ENCODE peak calls at places on chromosome X, in eight cellular contexts. One of them, this sample, is unnamed.

GRCh38 chrX:150907474-150907873 is 9.0 kb upstream of the CD99L2 start:
- DNase-seq in type B pancreatic cell: no peak
- DNase-seq in NCI-H2081: no peak
- DNase-seq in CD8-positive, alpha-beta T cell: no peak
- DNase-seq in activated gamma-delta T cell treated with Interleukin-2 at 50 U/mL for 16 hours: no peak
- DNase-seq in glutamatergic neuron: no peak
- DNase-seq in amniotic stem cell: no peak
- DNase-seq in activated T-helper 1 cell treated with anti-CD3 and anti-CD28 coated beads, Interleukin-12 subunit alpha, Interleukin-12 subunit beta, Interleukin-2, Interleukin-4 antibody, amounts not matched to agents 30 ng/mL and 10 ng/mL and 1 ng/mL, durations not matched to agents 14 hours and 24 hours and 36 hours: no peak
- DNase-seq in this sample: no peak

GRCh38 chrX:11465648-11466411 is 172.6 kb downstream of the AMELX start:
- DNase-seq in type B pancreatic cell: no peak
- DNase-seq in activated gamma-delta T cell treated with Interleukin-2 at 50 U/mL for 16 hours: no peak
- DNase-seq in glutamatergic neuron: no peak
- DNase-seq in amniotic stem cell: no peak
- DNase-seq in activated T-helper 1 cell treated with anti-CD3 and anti-CD28 coated beads, Interleukin-12 subunit alpha, Interleukin-12 subunit beta, Interleukin-2, Interleukin-4 antibody, amounts not matched to agents 30 ng/mL and 10 ng/mL and 1 ng/mL, durations not matched to agents 14 hours and 24 hours and 36 hours: no peak
- DNase-seq in CD8-positive, alpha-beta T cell: no peak
- DNase-seq in NCI-H2081: no peak
- DNase-seq in this sample: no peak

GRCh38 chrX:16869393-16870094 is 618 bp downstream of the RBBP7 start:
- DNase-seq in glutamatergic neuron: peak
- DNase-seq in amniotic stem cell: no peak
- DNase-seq in NCI-H2081: peak
- DNase-seq in activated T-helper 1 cell treated with anti-CD3 and anti-CD28 coated beads, Interleukin-12 subunit alpha, Interleukin-12 subunit beta, Interleukin-2, Interleukin-4 antibody, amounts not matched to agents 30 ng/mL and 10 ng/mL and 1 ng/mL, durations not matched to agents 14 hours and 24 hours and 36 hours: peak
- DNase-seq in type B pancreatic cell: peak
- DNase-seq in activated gamma-delta T cell treated with Interleukin-2 at 50 U/mL for 16 hours: peak
- DNase-seq in CD8-positive, alpha-beta T cell: peak
- DNase-seq in this sample: peak

GRCh38 chrX:19177710-19178109 is 55.4 kb upstream of the ADGRG2 start:
- DNase-seq in CD8-positive, alpha-beta T cell: no peak
- DNase-seq in amniotic stem cell: no peak
- DNase-seq in activated gamma-delta T cell treated with Interleukin-2 at 50 U/mL for 16 hours: no peak
- DNase-seq in glutamatergic neuron: no peak
- DNase-seq in NCI-H2081: no peak
- DNase-seq in type B pancreatic cell: no peak
- DNase-seq in activated T-helper 1 cell treated with anti-CD3 and anti-CD28 coated beads, Interleukin-12 subunit alpha, Interleukin-12 subunit beta, Interleukin-2, Interleukin-4 antibody, amounts not matched to agents 30 ng/mL and 10 ng/mL and 1 ng/mL, durations not matched to agents 14 hours and 24 hours and 36 hours: no peak
- DNase-seq in this sample: no peak

GRCh38 chrX:154748712-154749339 is 2.1 kb downstream of the GAB3 start:
- DNase-seq in CD8-positive, alpha-beta T cell: no peak
- DNase-seq in glutamatergic neuron: no peak
- DNase-seq in type B pancreatic cell: no peak
- DNase-seq in NCI-H2081: peak
- DNase-seq in activated T-helper 1 cell treated with anti-CD3 and anti-CD28 coated beads, Interleukin-12 subunit alpha, Interleukin-12 subunit beta, Interleukin-2, Interleukin-4 antibody, amounts not matched to agents 30 ng/mL and 10 ng/mL and 1 ng/mL, durations not matched to agents 14 hours and 24 hours and 36 hours: peak
- DNase-seq in activated gamma-delta T cell treated with Interleukin-2 at 50 U/mL for 16 hours: peak
- DNase-seq in amniotic stem cell: no peak
- DNase-seq in this sample: peak

GRCh38 chrX:28590394-28590793 is 3.1 kb downstream of the IL1RAPL1 start:
- DNase-seq in activated gamma-delta T cell treated with Interleukin-2 at 50 U/mL for 16 hours: no peak
- DNase-seq in CD8-positive, alpha-beta T cell: no peak
- DNase-seq in type B pancreatic cell: no peak
- DNase-seq in NCI-H2081: no peak
- DNase-seq in amniotic stem cell: no peak
- DNase-seq in activated T-helper 1 cell treated with anti-CD3 and anti-CD28 coated beads, Interleukin-12 subunit alpha, Interleukin-12 subunit beta, Interleukin-2, Interleukin-4 antibody, amounts not matched to agents 30 ng/mL and 10 ng/mL and 1 ng/mL, durations not matched to agents 14 hours and 24 hours and 36 hours: no peak
- DNase-seq in glutamatergic neuron: no peak
- DNase-seq in this sample: no peak

GRCh38 chrX:24874604-24875247 is 141.0 kb downstream of the ARX start:
- DNase-seq in CD8-positive, alpha-beta T cell: no peak
- DNase-seq in type B pancreatic cell: no peak
- DNase-seq in glutamatergic neuron: no peak
- DNase-seq in amniotic stem cell: no peak
- DNase-seq in activated gamma-delta T cell treated with Interleukin-2 at 50 U/mL for 16 hours: no peak
- DNase-seq in activated T-helper 1 cell treated with anti-CD3 and anti-CD28 coated beads, Interleukin-12 subunit alpha, Interleukin-12 subunit beta, Interleukin-2, Interleukin-4 antibody, amounts not matched to agents 30 ng/mL and 10 ng/mL and 1 ng/mL, durations not matched to agents 14 hours and 24 hours and 36 hours: no peak
- DNase-seq in NCI-H2081: no peak
- DNase-seq in this sample: no peak

GRCh38 chrX:96361844-96362243 is 322.8 kb upstream of the DIAPH2 start:
- DNase-seq in activated gamma-delta T cell treated with Interleukin-2 at 50 U/mL for 16 hours: no peak
- DNase-seq in glutamatergic neuron: no peak
- DNase-seq in amniotic stem cell: no peak
- DNase-seq in type B pancreatic cell: no peak
- DNase-seq in activated T-helper 1 cell treated with anti-CD3 and anti-CD28 coated beads, Interleukin-12 subunit alpha, Interleukin-12 subunit beta, Interleukin-2, Interleukin-4 antibody, amounts not matched to agents 30 ng/mL and 10 ng/mL and 1 ng/mL, durations not matched to agents 14 hours and 24 hours and 36 hours: no peak
- DNase-seq in CD8-positive, alpha-beta T cell: no peak
- DNase-seq in NCI-H2081: no peak
- DNase-seq in this sample: no peak

GRCh38 chrX:13257223-13258051 is 62.4 kb downstream of the ATXN3L start:
- DNase-seq in NCI-H2081: no peak
- DNase-seq in activated gamma-delta T cell treated with Interleukin-2 at 50 U/mL for 16 hours: no peak
- DNase-seq in CD8-positive, alpha-beta T cell: no peak
- DNase-seq in type B pancreatic cell: no peak
- DNase-seq in amniotic stem cell: no peak
- DNase-seq in glutamatergic neuron: no peak
- DNase-seq in activated T-helper 1 cell treated with anti-CD3 and anti-CD28 coated beads, Interleukin-12 subunit alpha, Interleukin-12 subunit beta, Interleukin-2, Interleukin-4 antibody, amounts not matched to agents 30 ng/mL and 10 ng/mL and 1 ng/mL, durations not matched to agents 14 hours and 24 hours and 36 hours: no peak
- DNase-seq in this sample: no peak

GRCh38 chrX:84133023-84133422 is 55.0 kb downstream of the RPS6KA6 start:
- DNase-seq in CD8-positive, alpha-beta T cell: no peak
- DNase-seq in glutamatergic neuron: no peak
- DNase-seq in type B pancreatic cell: no peak
- DNase-seq in activated T-helper 1 cell treated with anti-CD3 and anti-CD28 coated beads, Interleukin-12 subunit alpha, Interleukin-12 subunit beta, Interleukin-2, Interleukin-4 antibody, amounts not matched to agents 30 ng/mL and 10 ng/mL and 1 ng/mL, durations not matched to agents 14 hours and 24 hours and 36 hours: no peak
- DNase-seq in activated gamma-delta T cell treated with Interleukin-2 at 50 U/mL for 16 hours: no peak
- DNase-seq in NCI-H2081: no peak
- DNase-seq in amniotic stem cell: no peak
- DNase-seq in this sample: no peak

GRCh38 chrX:1391707-1392375 is at the start of gene SLC25A6:
- DNase-seq in activated gamma-delta T cell treated with Interleukin-2 at 50 U/mL for 16 hours: peak
- DNase-seq in glutamatergic neuron: peak
- DNase-seq in NCI-H2081: no peak
- DNase-seq in CD8-positive, alpha-beta T cell: peak
- DNase-seq in amniotic stem cell: no peak
- DNase-seq in type B pancreatic cell: peak
- DNase-seq in activated T-helper 1 cell treated with anti-CD3 and anti-CD28 coated beads, Interleukin-12 subunit alpha, Interleukin-12 subunit beta, Interleukin-2, Interleukin-4 antibody, amounts not matched to agents 30 ng/mL and 10 ng/mL and 1 ng/mL, durations not matched to agents 14 hours and 24 hours and 36 hours: peak
- DNase-seq in this sample: peak

GRCh38 chrX:132369650-132370049 is 119.2 kb downstream of the MBNL3 start:
- DNase-seq in amniotic stem cell: no peak
- DNase-seq in CD8-positive, alpha-beta T cell: no peak
- DNase-seq in glutamatergic neuron: no peak
- DNase-seq in activated T-helper 1 cell treated with anti-CD3 and anti-CD28 coated beads, Interleukin-12 subunit alpha, Interleukin-12 subunit beta, Interleukin-2, Interleukin-4 antibody, amounts not matched to agents 30 ng/mL and 10 ng/mL and 1 ng/mL, durations not matched to agents 14 hours and 24 hours and 36 hours: no peak
- DNase-seq in NCI-H2081: no peak
- DNase-seq in activated gamma-delta T cell treated with Interleukin-2 at 50 U/mL for 16 hours: no peak
- DNase-seq in type B pancreatic cell: no peak
- DNase-seq in this sample: no peak

GRCh38 chrX:107470971-107471370 is 21.5 kb downstream of the FRMPD3 start:
- DNase-seq in glutamatergic neuron: no peak
- DNase-seq in type B pancreatic cell: no peak
- DNase-seq in activated T-helper 1 cell treated with anti-CD3 and anti-CD28 coated beads, Interleukin-12 subunit alpha, Interleukin-12 subunit beta, Interleukin-2, Interleukin-4 antibody, amounts not matched to agents 30 ng/mL and 10 ng/mL and 1 ng/mL, durations not matched to agents 14 hours and 24 hours and 36 hours: no peak
- DNase-seq in NCI-H2081: no peak
- DNase-seq in CD8-positive, alpha-beta T cell: no peak
- DNase-seq in amniotic stem cell: no peak
- DNase-seq in activated gamma-delta T cell treated with Interleukin-2 at 50 U/mL for 16 hours: no peak
- DNase-seq in this sample: no peak

GRCh38 chrX:49165901-49166881 is 3.6 kb downstream of the MAGIX start:
- DNase-seq in NCI-H2081: no peak
- DNase-seq in activated gamma-delta T cell treated with Interleukin-2 at 50 U/mL for 16 hours: peak
- DNase-seq in glutamatergic neuron: peak
- DNase-seq in amniotic stem cell: no peak
- DNase-seq in activated T-helper 1 cell treated with anti-CD3 and anti-CD28 coated beads, Interleukin-12 subunit alpha, Interleukin-12 subunit beta, Interleukin-2, Interleukin-4 antibody, amounts not matched to agents 30 ng/mL and 10 ng/mL and 1 ng/mL, durations not matched to agents 14 hours and 24 hours and 36 hours: peak
- DNase-seq in type B pancreatic cell: no peak
- DNase-seq in CD8-positive, alpha-beta T cell: peak
- DNase-seq in this sample: peak

GRCh38 chrX:4622768-4623167 is 909.3 kb upstream of the PRKX start:
- DNase-seq in NCI-H2081: no peak
- DNase-seq in activated T-helper 1 cell treated with anti-CD3 and anti-CD28 coated beads, Interleukin-12 subunit alpha, Interleukin-12 subunit beta, Interleukin-2, Interleukin-4 antibody, amounts not matched to agents 30 ng/mL and 10 ng/mL and 1 ng/mL, durations not matched to agents 14 hours and 24 hours and 36 hours: no peak
- DNase-seq in glutamatergic neuron: no peak
- DNase-seq in type B pancreatic cell: no peak
- DNase-seq in CD8-positive, alpha-beta T cell: no peak
- DNase-seq in activated gamma-delta T cell treated with Interleukin-2 at 50 U/mL for 16 hours: no peak
- DNase-seq in amniotic stem cell: no peak
- DNase-seq in this sample: no peak

GRCh38 chrX:136768469-136769084 is 12.2 kb downstream of the ARHGEF6 start:
- DNase-seq in activated gamma-delta T cell treated with Interleukin-2 at 50 U/mL for 16 hours: peak
- DNase-seq in type B pancreatic cell: no peak
- DNase-seq in activated T-helper 1 cell treated with anti-CD3 and anti-CD28 coated beads, Interleukin-12 subunit alpha, Interleukin-12 subunit beta, Interleukin-2, Interleukin-4 antibody, amounts not matched to agents 30 ng/mL and 10 ng/mL and 1 ng/mL, durations not matched to agents 14 hours and 24 hours and 36 hours: peak
- DNase-seq in NCI-H2081: no peak
- DNase-seq in CD8-positive, alpha-beta T cell: no peak
- DNase-seq in amniotic stem cell: peak
- DNase-seq in glutamatergic neuron: peak
- DNase-seq in this sample: no peak

GRCh38 chrX:108018659-108019381 is 26.0 kb upstream of the VSIG1 start:
- DNase-seq in glutamatergic neuron: no peak
- DNase-seq in CD8-positive, alpha-beta T cell: peak
- DNase-seq in activated T-helper 1 cell treated with anti-CD3 and anti-CD28 coated beads, Interleukin-12 subunit alpha, Interleukin-12 subunit beta, Interleukin-2, Interleukin-4 antibody, amounts not matched to agents 30 ng/mL and 10 ng/mL and 1 ng/mL, durations not matched to agents 14 hours and 24 hours and 36 hours: peak
- DNase-seq in amniotic stem cell: no peak
- DNase-seq in NCI-H2081: no peak
- DNase-seq in activated gamma-delta T cell treated with Interleukin-2 at 50 U/mL for 16 hours: peak
- DNase-seq in type B pancreatic cell: no peak
- DNase-seq in this sample: no peak

GRCh38 chrX:41350150-41350975 is 16.4 kb downstream of the DDX3X start:
- DNase-seq in activated gamma-delta T cell treated with Interleukin-2 at 50 U/mL for 16 hours: no peak
- DNase-seq in activated T-helper 1 cell treated with anti-CD3 and anti-CD28 coated beads, Interleukin-12 subunit alpha, Interleukin-12 subunit beta, Interleukin-2, Interleukin-4 antibody, amounts not matched to agents 30 ng/mL and 10 ng/mL and 1 ng/mL, durations not matched to agents 14 hours and 24 hours and 36 hours: no peak
- DNase-seq in CD8-positive, alpha-beta T cell: no peak
- DNase-seq in amniotic stem cell: no peak
- DNase-seq in glutamatergic neuron: no peak
- DNase-seq in type B pancreatic cell: no peak
- DNase-seq in NCI-H2081: no peak
- DNase-seq in this sample: no peak

GRCh38 chrX:155612312-155613224 is at the start of gene TMLHE:
- DNase-seq in glutamatergic neuron: peak
- DNase-seq in activated T-helper 1 cell treated with anti-CD3 and anti-CD28 coated beads, Interleukin-12 subunit alpha, Interleukin-12 subunit beta, Interleukin-2, Interleukin-4 antibody, amounts not matched to agents 30 ng/mL and 10 ng/mL and 1 ng/mL, durations not matched to agents 14 hours and 24 hours and 36 hours: peak
- DNase-seq in NCI-H2081: peak
- DNase-seq in amniotic stem cell: peak
- DNase-seq in type B pancreatic cell: peak
- DNase-seq in activated gamma-delta T cell treated with Interleukin-2 at 50 U/mL for 16 hours: peak
- DNase-seq in CD8-positive, alpha-beta T cell: peak
- DNase-seq in this sample: peak

GRCh38 chrX:120795301-120795700 is 80.4 kb downstream of the CT47B1 start:
- DNase-seq in amniotic stem cell: no peak
- DNase-seq in activated gamma-delta T cell treated with Interleukin-2 at 50 U/mL for 16 hours: no peak
- DNase-seq in activated T-helper 1 cell treated with anti-CD3 and anti-CD28 coated beads, Interleukin-12 subunit alpha, Interleukin-12 subunit beta, Interleukin-2, Interleukin-4 antibody, amounts not matched to agents 30 ng/mL and 10 ng/mL and 1 ng/mL, durations not matched to agents 14 hours and 24 hours and 36 hours: no peak
- DNase-seq in type B pancreatic cell: no peak
- DNase-seq in CD8-positive, alpha-beta T cell: no peak
- DNase-seq in NCI-H2081: no peak
- DNase-seq in glutamatergic neuron: no peak
- DNase-seq in this sample: no peak

GRCh38 chrX:51336584-51336983 is 4.0 kb downstream of the NUDT10 start:
- DNase-seq in amniotic stem cell: peak
- DNase-seq in NCI-H2081: no peak
- DNase-seq in CD8-positive, alpha-beta T cell: no peak
- DNase-seq in glutamatergic neuron: no peak
- DNase-seq in type B pancreatic cell: no peak
- DNase-seq in activated gamma-delta T cell treated with Interleukin-2 at 50 U/mL for 16 hours: peak
- DNase-seq in activated T-helper 1 cell treated with anti-CD3 and anti-CD28 coated beads, Interleukin-12 subunit alpha, Interleukin-12 subunit beta, Interleukin-2, Interleukin-4 antibody, amounts not matched to agents 30 ng/mL and 10 ng/mL and 1 ng/mL, durations not matched to agents 14 hours and 24 hours and 36 hours: no peak
- DNase-seq in this sample: no peak

GRCh38 chrX:38124000-38124399 is 96.7 kb downstream of the SRPX start:
- DNase-seq in type B pancreatic cell: no peak
- DNase-seq in glutamatergic neuron: no peak
- DNase-seq in NCI-H2081: no peak
- DNase-seq in activated gamma-delta T cell treated with Interleukin-2 at 50 U/mL for 16 hours: no peak
- DNase-seq in CD8-positive, alpha-beta T cell: no peak
- DNase-seq in amniotic stem cell: no peak
- DNase-seq in activated T-helper 1 cell treated with anti-CD3 and anti-CD28 coated beads, Interleukin-12 subunit alpha, Interleukin-12 subunit beta, Interleukin-2, Interleukin-4 antibody, amounts not matched to agents 30 ng/mL and 10 ng/mL and 1 ng/mL, durations not matched to agents 14 hours and 24 hours and 36 hours: no peak
- DNase-seq in this sample: no peak

GRCh38 chrX:151030845-151031244 is 47.7 kb downstream of the HMGB3 start:
- DNase-seq in activated gamma-delta T cell treated with Interleukin-2 at 50 U/mL for 16 hours: no peak
- DNase-seq in activated T-helper 1 cell treated with anti-CD3 and anti-CD28 coated beads, Interleukin-12 subunit alpha, Interleukin-12 subunit beta, Interleukin-2, Interleukin-4 antibody, amounts not matched to agents 30 ng/mL and 10 ng/mL and 1 ng/mL, durations not matched to agents 14 hours and 24 hours and 36 hours: no peak
- DNase-seq in glutamatergic neuron: no peak
- DNase-seq in CD8-positive, alpha-beta T cell: no peak
- DNase-seq in type B pancreatic cell: no peak
- DNase-seq in NCI-H2081: no peak
- DNase-seq in amniotic stem cell: no peak
- DNase-seq in this sample: no peak

GRCh38 chrX:79170632-79171031 is 26.1 kb downstream of the GPR174 start:
- DNase-seq in CD8-positive, alpha-beta T cell: no peak
- DNase-seq in type B pancreatic cell: no peak
- DNase-seq in amniotic stem cell: no peak
- DNase-seq in activated gamma-delta T cell treated with Interleukin-2 at 50 U/mL for 16 hours: no peak
- DNase-seq in glutamatergic neuron: no peak
- DNase-seq in NCI-H2081: no peak
- DNase-seq in activated T-helper 1 cell treated with anti-CD3 and anti-CD28 coated beads, Interleukin-12 subunit alpha, Interleukin-12 subunit beta, Interleukin-2, Interleukin-4 antibody, amounts not matched to agents 30 ng/mL and 10 ng/mL and 1 ng/mL, durations not matched to agents 14 hours and 24 hours and 36 hours: no peak
- DNase-seq in this sample: no peak

GRCh38 chrX:45788941-45789348 is 588.3 kb upstream of the DIPK2B start:
- DNase-seq in activated gamma-delta T cell treated with Interleukin-2 at 50 U/mL for 16 hours: no peak
- DNase-seq in type B pancreatic cell: no peak
- DNase-seq in activated T-helper 1 cell treated with anti-CD3 and anti-CD28 coated beads, Interleukin-12 subunit alpha, Interleukin-12 subunit beta, Interleukin-2, Interleukin-4 antibody, amounts not matched to agents 30 ng/mL and 10 ng/mL and 1 ng/mL, durations not matched to agents 14 hours and 24 hours and 36 hours: no peak
- DNase-seq in amniotic stem cell: no peak
- DNase-seq in glutamatergic neuron: no peak
- DNase-seq in NCI-H2081: no peak
- DNase-seq in CD8-positive, alpha-beta T cell: no peak
- DNase-seq in this sample: no peak

GRCh38 chrX:119105826-119106225 is 21.8 kb downstream of the KIAA1210 start:
- DNase-seq in activated T-helper 1 cell treated with anti-CD3 and anti-CD28 coated beads, Interleukin-12 subunit alpha, Interleukin-12 subunit beta, Interleukin-2, Interleukin-4 antibody, amounts not matched to agents 30 ng/mL and 10 ng/mL and 1 ng/mL, durations not matched to agents 14 hours and 24 hours and 36 hours: no peak
- DNase-seq in CD8-positive, alpha-beta T cell: no peak
- DNase-seq in NCI-H2081: no peak
- DNase-seq in type B pancreatic cell: no peak
- DNase-seq in glutamatergic neuron: no peak
- DNase-seq in amniotic stem cell: no peak
- DNase-seq in activated gamma-delta T cell treated with Interleukin-2 at 50 U/mL for 16 hours: no peak
- DNase-seq in this sample: no peak

GRCh38 chrX:151538190-151539122 is 25.0 kb upstream of the PASD1 start:
- DNase-seq in CD8-positive, alpha-beta T cell: no peak
- DNase-seq in glutamatergic neuron: no peak
- DNase-seq in activated T-helper 1 cell treated with anti-CD3 and anti-CD28 coated beads, Interleukin-12 subunit alpha, Interleukin-12 subunit beta, Interleukin-2, Interleukin-4 antibody, amounts not matched to agents 30 ng/mL and 10 ng/mL and 1 ng/mL, durations not matched to agents 14 hours and 24 hours and 36 hours: no peak
- DNase-seq in activated gamma-delta T cell treated with Interleukin-2 at 50 U/mL for 16 hours: no peak
- DNase-seq in amniotic stem cell: no peak
- DNase-seq in type B pancreatic cell: no peak
- DNase-seq in NCI-H2081: no peak
- DNase-seq in this sample: no peak

GRCh38 chrX:110853610-110854009 is 58.0 kb upstream of the CHRDL1 start:
- DNase-seq in activated gamma-delta T cell treated with Interleukin-2 at 50 U/mL for 16 hours: no peak
- DNase-seq in type B pancreatic cell: no peak
- DNase-seq in CD8-positive, alpha-beta T cell: no peak
- DNase-seq in activated T-helper 1 cell treated with anti-CD3 and anti-CD28 coated beads, Interleukin-12 subunit alpha, Interleukin-12 subunit beta, Interleukin-2, Interleukin-4 antibody, amounts not matched to agents 30 ng/mL and 10 ng/mL and 1 ng/mL, durations not matched to agents 14 hours and 24 hours and 36 hours: no peak
- DNase-seq in glutamatergic neuron: peak
- DNase-seq in amniotic stem cell: no peak
- DNase-seq in NCI-H2081: peak
- DNase-seq in this sample: no peak

GRCh38 chrX:103941201-103941975 is 21.0 kb upstream of the TMSB15B start:
- DNase-seq in amniotic stem cell: no peak
- DNase-seq in type B pancreatic cell: no peak
- DNase-seq in CD8-positive, alpha-beta T cell: no peak
- DNase-seq in activated gamma-delta T cell treated with Interleukin-2 at 50 U/mL for 16 hours: no peak
- DNase-seq in activated T-helper 1 cell treated with anti-CD3 and anti-CD28 coated beads, Interleukin-12 subunit alpha, Interleukin-12 subunit beta, Interleukin-2, Interleukin-4 antibody, amounts not matched to agents 30 ng/mL and 10 ng/mL and 1 ng/mL, durations not matched to agents 14 hours and 24 hours and 36 hours: no peak
- DNase-seq in glutamatergic neuron: no peak
- DNase-seq in NCI-H2081: no peak
- DNase-seq in this sample: no peak

GRCh38 chrX:92260102-92260501 is 480.9 kb downstream of the PCDH11X start:
- DNase-seq in amniotic stem cell: no peak
- DNase-seq in NCI-H2081: no peak
- DNase-seq in glutamatergic neuron: no peak
- DNase-seq in activated gamma-delta T cell treated with Interleukin-2 at 50 U/mL for 16 hours: no peak
- DNase-seq in CD8-positive, alpha-beta T cell: no peak
- DNase-seq in type B pancreatic cell: no peak
- DNase-seq in activated T-helper 1 cell treated with anti-CD3 and anti-CD28 coated beads, Interleukin-12 subunit alpha, Interleukin-12 subunit beta, Interleukin-2, Interleukin-4 antibody, amounts not matched to agents 30 ng/mL and 10 ng/mL and 1 ng/mL, durations not matched to agents 14 hours and 24 hours and 36 hours: no peak
- DNase-seq in this sample: no peak

GRCh38 chrX:40156472-40157227 is 58.9 kb upstream of the BCOR start:
- DNase-seq in CD8-positive, alpha-beta T cell: no peak
- DNase-seq in NCI-H2081: no peak
- DNase-seq in type B pancreatic cell: no peak
- DNase-seq in amniotic stem cell: no peak
- DNase-seq in activated gamma-delta T cell treated with Interleukin-2 at 50 U/mL for 16 hours: no peak
- DNase-seq in glutamatergic neuron: peak
- DNase-seq in activated T-helper 1 cell treated with anti-CD3 and anti-CD28 coated beads, Interleukin-12 subunit alpha, Interleukin-12 subunit beta, Interleukin-2, Interleukin-4 antibody, amounts not matched to agents 30 ng/mL and 10 ng/mL and 1 ng/mL, durations not matched to agents 14 hours and 24 hours and 36 hours: no peak
- DNase-seq in this sample: no peak

GRCh38 chrX:64192673-64193072 is 12.8 kb downstream of the AMER1 start:
- DNase-seq in CD8-positive, alpha-beta T cell: no peak
- DNase-seq in glutamatergic neuron: no peak
- DNase-seq in NCI-H2081: no peak
- DNase-seq in type B pancreatic cell: peak
- DNase-seq in activated gamma-delta T cell treated with Interleukin-2 at 50 U/mL for 16 hours: no peak
- DNase-seq in activated T-helper 1 cell treated with anti-CD3 and anti-CD28 coated beads, Interleukin-12 subunit alpha, Interleukin-12 subunit beta, Interleukin-2, Interleukin-4 antibody, amounts not matched to agents 30 ng/mL and 10 ng/mL and 1 ng/mL, durations not matched to agents 14 hours and 24 hours and 36 hours: no peak
- DNase-seq in amniotic stem cell: no peak
- DNase-seq in this sample: no peak

This sample was measured in neuronal stem cell.